ENCODE peak calls at places on chromosomes 16 and 17, in six cellular contexts. G, V, Y, P, F and R are unnamed samples.

GRCh38 chr17:21171309-21171922 is 42.5 kb downstream of the TMEM11 start:
- DNase-seq in G (no peak), V (no peak), P (no peak), Y (peak), F (no peak), R (no peak)

GRCh38 chr16:52613508-52613907 is 66.6 kb upstream of the TOX3 start:
- DNase-seq in P (peak), G (no peak), Y (peak), F (no peak), V (no peak), R (no peak)

GRCh38 chr17:27361695-27362094 is 67.8 kb downstream of the WSB1 start:
- DNase-seq in G (no peak), Y (no peak), P (no peak), F (no peak), V (no peak), R (no peak)

GRCh38 chr17:1997587-1998425 is 27.3 kb downstream of the RTN4RL1 start:
- DNase-seq in V (peak), F (peak), Y (no peak), P (no peak), G (no peak), R (peak)

GRCh38 chr16:72536673-72537435 is 364.9 kb upstream of the PMFBP1 start:
- DNase-seq in G (peak), V (no peak), P (no peak), Y (no peak), F (no peak), R (no peak)

GRCh38 chr16:11781773-11782172 is 15.3 kb downstream of the ZC3H7A start:
- DNase-seq in F (no peak), V (no peak), Y (peak), P (no peak), G (no peak), R (no peak)

GRCh38 chr17:77779711-77780539 is 178.6 kb upstream of the TNRC6C start:
- DNase-seq in G (no peak), Y (no peak), P (no peak), V (peak), F (no peak), R (no peak)

GRCh38 chr17:52923658-52924057 is 765.1 kb upstream of the CA10 start:
- DNase-seq in V (no peak), G (no peak), Y (no peak), P (no peak), F (no peak), R (no peak)

GRCh38 chr17:80866050-80866793 is 125.4 kb upstream of the CHMP6 start:
- DNase-seq in P (peak), V (peak), Y (peak), F (peak), G (peak), R (peak)

GRCh38 chr16:20851601-20852000 is 45.3 kb downstream of the REXO5 start:
- DNase-seq in Y (no peak), P (no peak), G (peak), V (peak), F (peak), R (no peak)

GRCh38 chr16:28309811-28310311 is 17.5 kb downstream of the SBK1 start:
- DNase-seq in P (peak), Y (peak), G (no peak), V (no peak), F (no peak), R (no peak)

GRCh38 chr17:1769826-1770477 is 8.1 kb downstream of the SERPINF1 start:
- DNase-seq in P (peak), Y (no peak), G (no peak), V (no peak), F (no peak), R (no peak)

GRCh38 chr17:72219136-72219823 is 98.5 kb downstream of the SOX9 start:
- DNase-seq in P (no peak), V (no peak), Y (no peak), G (no peak), F (no peak), R (no peak)

GRCh38 chr17:56247816-56248215 is 94.5 kb downstream of the ANKFN1 start:
- DNase-seq in V (no peak), G (no peak), P (no peak), Y (no peak), F (no peak), R (no peak)

GRCh38 chr17:48816774-48817590 is at the start of gene TTLL6:
- DNase-seq in Y (peak), V (peak), F (peak), P (peak), G (peak), R (peak)

GRCh38 chr16:28891964-28892890 is 13.9 kb downstream of the ATP2A1 start:
- DNase-seq in V (no peak), Y (no peak), P (no peak), G (no peak), F (no peak), R (no peak)

GRCh38 chr16:48330847-48331204 is 54.4 kb downstream of the SIAH1 start:
- DNase-seq in V (no peak), Y (no peak), F (no peak), G (no peak), P (no peak), R (no peak)

GRCh38 chr16:5490499-5490898 is 392.9 kb upstream of the EEF2KMT start:
- DNase-seq in V (peak), F (peak), G (peak), P (peak), Y (peak), R (no peak)

GRCh38 chr17:40218740-40219072 is 398 bp upstream of the WIPF2 start:
- DNase-seq in G (peak), P (no peak), Y (peak), V (peak), F (peak), R (no peak)

GRCh38 chr16:56041556-56042140 is 149.6 kb upstream of the GNAO1 start:
- DNase-seq in F (peak), V (no peak), G (no peak), P (peak), Y (peak), R (peak)

GRCh38 chr17:29376667-29377268 is 13.4 kb upstream of the TAOK1 start:
- DNase-seq in G (peak), F (no peak), V (peak), Y (no peak), P (no peak), R (no peak)

GRCh38 chr16:88491001-88491559 is 38.0 kb downstream of the ZFPM1 start:
- DNase-seq in P (no peak), F (no peak), Y (no peak), V (no peak), G (no peak), R (no peak)

GRCh38 chr17:2794116-2794803 is 2.0 kb upstream of the RAP1GAP2 start:
- DNase-seq in G (no peak), V (no peak), P (peak), F (no peak), Y (peak), R (no peak)

GRCh38 chr16:25747160-25747758 is 55.5 kb downstream of the HS3ST4 start:
- DNase-seq in P (peak), G (no peak), F (no peak), V (no peak), Y (peak), R (no peak)

GRCh38 chr17:1649844-1650409 is at the start of gene RILP:
- DNase-seq in V (peak), Y (peak), G (peak), F (peak), P (peak), R (no peak)

GRCh38 chr16:58099097-58099955 is 29.9 kb downstream of the CFAP20 start:
- DNase-seq in F (no peak), Y (no peak), G (no peak), V (no peak), P (no peak), R (no peak)

GRCh38 chr16:47939690-47940089 is 216.1 kb downstream of the ABCC12 start:
- DNase-seq in V (no peak), G (no peak), Y (no peak), F (no peak), P (no peak), R (no peak)

GRCh38 chr17:44910231-44911106 is 4.8 kb downstream of the GFAP start:
- DNase-seq in V (no peak), F (no peak), P (no peak), Y (no peak), G (no peak), R (peak)

GRCh38 chr17:73553311-73553710 is 90.9 kb downstream of the SDK2 start:
- DNase-seq in V (no peak), G (no peak), P (no peak), F (no peak), Y (no peak), R (no peak)

DNA sequence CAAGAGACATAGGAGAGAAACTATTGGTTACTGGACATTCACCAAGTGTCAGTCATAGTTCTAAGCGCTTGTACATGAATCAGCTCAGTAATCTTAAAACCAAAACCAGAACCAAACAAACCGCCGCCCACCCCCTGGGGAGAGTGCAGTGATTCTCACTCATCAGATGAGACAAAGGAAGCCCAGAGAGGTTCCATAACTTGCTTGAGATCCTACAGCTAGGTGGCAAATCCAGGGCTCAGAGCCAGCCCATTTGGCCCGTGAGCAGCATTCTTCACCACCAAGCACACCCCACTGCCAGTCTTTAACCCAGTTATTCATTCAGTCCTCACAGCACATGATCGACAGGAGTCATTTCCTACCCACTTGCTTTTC is 37.2 kb upstream of the RGS9 start:
- DNase-seq in V (peak), G (peak), P (peak), F (peak), Y (peak), R (no peak)
- TF ChIP-seq CTCF in V (no peak), G (no peak), P (no peak), F (no peak), Y (no peak), R (no peak)

DNA sequence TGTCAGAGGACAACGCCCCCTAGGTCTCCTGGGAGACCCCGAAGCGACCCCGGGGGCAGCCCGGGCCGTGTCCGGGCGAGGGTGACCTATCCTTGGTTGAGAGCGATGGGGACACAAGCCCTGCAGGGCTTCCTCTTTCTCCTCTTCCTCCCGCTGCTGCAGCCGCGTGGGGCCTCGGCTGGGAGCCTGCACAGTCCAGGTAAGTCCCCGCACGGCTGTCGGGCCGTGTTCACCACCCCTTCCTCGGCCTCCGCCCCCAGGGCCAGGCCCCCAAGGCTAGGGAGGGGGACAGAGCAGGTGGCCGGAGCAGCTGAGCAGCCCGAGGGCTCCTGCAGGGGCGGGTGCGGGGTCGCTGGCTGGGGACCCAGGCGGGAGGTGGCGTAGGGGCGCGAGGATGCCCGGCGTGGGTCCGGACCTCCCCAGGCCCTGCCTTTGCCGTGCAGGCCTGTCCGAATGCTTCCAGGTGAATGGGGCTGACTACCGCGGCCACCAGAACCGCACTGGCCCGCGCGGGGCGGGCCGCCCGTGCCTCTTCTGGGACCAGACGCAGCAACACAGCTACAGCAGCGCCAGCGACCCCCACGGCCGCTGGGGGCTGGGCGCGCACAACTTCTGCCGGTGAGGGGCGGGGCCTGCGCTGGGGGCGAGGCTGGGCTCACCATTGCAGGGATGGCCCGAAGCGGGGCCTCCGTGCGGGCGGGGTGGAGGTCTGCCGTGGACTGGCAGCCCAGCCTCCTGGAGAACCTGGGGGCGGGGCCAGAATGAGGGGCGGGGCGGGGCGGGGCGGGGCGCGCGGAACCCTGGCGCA is 545 bp downstream of the KREMEN2 start:
- DNase-seq in V (no peak), P (peak), F (peak), G (no peak), Y (peak), R (peak)
- TF ChIP-seq CTCF in V (no peak), P (peak), F (no peak), G (no peak), Y (no peak), R (no peak)

GRCh38 chr16:30961384-30961783 is 3.8 kb downstream of the SETD1A start:
- DNase-seq in F (no peak), P (no peak), Y (no peak), V (no peak), G (no peak), R (no peak)

GRCh38 chr16:30958164-30959083 is 870 bp downstream of the SETD1A start:
- DNase-seq in V (peak), Y (peak), F (peak), P (no peak), G (peak), R (peak)

GRCh38 chr16:30954993-30955392 is 2.6 kb upstream of the SETD1A start:
- DNase-seq in F (no peak), V (no peak), P (no peak), Y (no peak), G (no peak), R (no peak)

GRCh38 chr16:30956601-30957455 is 726 bp upstream of the SETD1A start:
- DNase-seq in Y (peak), F (peak), V (peak), G (peak), P (peak), R (no peak)

GRCh38 chr16:30957456-30958163 is at the start of gene SETD1A:
- DNase-seq in G (peak), F (peak), Y (peak), P (peak), V (peak), R (peak)
- TF ChIP-seq CTCF in G (no peak), F (no peak), Y (no peak), P (no peak), V (peak), R (no peak)

GRCh38 chr16:3829631-3830536 is 50.6 kb downstream of the CREBBP start:
- DNase-seq in G (no peak), Y (no peak), V (no peak), P (no peak), F (no peak), R (no peak)
- TF ChIP-seq CTCF in G (no peak), Y (no peak), V (no peak), P (no peak), F (no peak), R (no peak)